ENCODE peak calls at places on chromosome X, in nine cellular contexts. Y is cardiac muscle cell; T is left ventricle myocardium inferior; V is effector memory CD4-positive, alpha-beta T cell; U is adrenal gland; S is PC-9; Z is esophagus squamous epithelium; Q is adipocyte; B is CD8-positive, alpha-beta T cell. C is an unnamed sample.

GRCh38 chrX:131812847-131813825 is 210.0 kb upstream of the STK26 start:
- DNase-seq in Y (no peak), U (peak; percentile 56), T (no peak), B (peak; percentile 69), Q (peak; percentile 37), Z (peak; percentile 26), S (no peak), V (peak; percentile 59), C (no peak)

GRCh38 chrX:124414281-124414680 is 67.9 kb downstream of the SH2D1A start:
- DNase-seq in Z (no peak), U (no peak), B (no peak), Q (no peak), S (no peak), V (no peak), Y (no peak), T (no peak), C (peak; percentile 82)

GRCh38 chrX:9141496-9141895 is 107.6 kb upstream of the FAM9B start:
- DNase-seq in B (no peak), T (no peak), Y (no peak), S (no peak), Q (no peak), Z (no peak), U (no peak), V (no peak), C (no peak)

GRCh38 chrX:10636337-10636736 is 16.0 kb upstream of the MID1 start:
- DNase-seq in Z (no peak), S (peak; percentile 47), T (no peak), V (no peak), B (no peak), U (peak; percentile 68), Q (peak; percentile 70), Y (peak; percentile 63), C (peak; percentile 75)

GRCh38 chrX:7115557-7115956 is 32.0 kb upstream of the STS start:
- DNase-seq in U (no peak), B (no peak), S (no peak), V (no peak), T (peak; percentile 41), Q (no peak), Z (no peak), Y (no peak), C (peak; percentile 77)

GRCh38 chrX:9466115-9466495 is 1.2 kb downstream of the TBL1X start:
- DNase-seq in U (peak; percentile 76), Q (peak; percentile 54), Z (peak; percentile 0), S (no peak), V (no peak), T (peak; percentile 42), B (peak; percentile 21), Y (peak; percentile 76), C (peak; percentile 71)

GRCh38 chrX:134601240-134601639 is 57.0 kb downstream of the PLAC1 start:
- DNase-seq in S (no peak), V (no peak), Q (peak; percentile 32), B (no peak), Y (no peak), T (no peak), Z (no peak), U (no peak), C (no peak)

GRCh38 chrX:64894454-64895038 is 81.7 kb downstream of the ZC4H2 start:
- DNase-seq in S (no peak), B (no peak), Z (no peak), V (no peak), Q (peak; percentile 10), U (peak; percentile 55), Y (peak; percentile 56), T (no peak), C (peak; percentile 83)

GRCh38 chrX:103614999-103615398 is 7.2 kb downstream of the TCEAL3 start:
- DNase-seq in B (no peak), U (no peak), S (peak; percentile 81), Y (no peak), V (no peak), T (no peak), Q (peak; percentile 45), Z (no peak), C (no peak)

GRCh38 chrX:68286076-68286475 is 147.2 kb downstream of the OPHN1 start:
- DNase-seq in T (no peak), Q (peak; percentile 50), B (no peak), Y (no peak), Z (no peak), U (no peak), S (no peak), V (no peak), C (no peak)

GRCh38 chrX:42755820-42756219 is 22.1 kb downstream of the PPP1R2C start:
- DNase-seq in V (no peak), S (peak; percentile 66), B (no peak), Z (no peak), U (peak; percentile 62), Q (peak; percentile 66), Y (no peak), T (peak; percentile 26), C (no peak)

GRCh38 chrX:26037367-26037766 is 100.8 kb upstream of the MAGEB18 start:
- DNase-seq in S (no peak), Z (no peak), B (no peak), Q (no peak), U (no peak), V (no peak), T (no peak), Y (no peak), C (no peak)

GRCh38 chrX:135185795-135186443 is 14.7 kb upstream of the CT55 start:
- DNase-seq in T (no peak), B (no peak), Z (no peak), S (peak; percentile 37), Q (peak; percentile 62), V (no peak), Y (peak; percentile 56), U (peak; percentile 75), C (peak; percentile 83)

GRCh38 chrX:110341189-110342035 is 17.2 kb upstream of the RTL9 start:
- DNase-seq in Q (peak; percentile 75), T (no peak), S (peak; percentile 66), Y (no peak), U (no peak), V (no peak), Z (no peak), B (no peak), C (no peak)

GRCh38 chrX:78029663-78030062 is 60.2 kb upstream of the PGAM4 start:
- DNase-seq in S (peak; percentile 35), V (no peak), Y (peak; percentile 10), B (no peak), Z (no peak), U (peak; percentile 63), T (peak; percentile 13), Q (peak; percentile 64), C (no peak)

GRCh38 chrX:64842492-64842891 is 133.8 kb downstream of the ZC4H2 start:
- DNase-seq in Q (no peak), U (no peak), Y (no peak), B (peak; percentile 20), Z (no peak), T (no peak), S (no peak), V (no peak), C (no peak)

GRCh38 chrX:69138512-69138911 is 26.7 kb downstream of the PJA1 start:
- DNase-seq in B (no peak), U (no peak), V (no peak), Z (no peak), Q (no peak), T (no peak), S (no peak), Y (no peak), C (no peak)

GRCh38 chrX:10507181-10507580 is 113.2 kb downstream of the MID1 start:
- DNase-seq in Y (no peak), Z (no peak), S (no peak), Q (no peak), V (no peak), B (no peak), T (no peak), U (no peak), C (peak; percentile 51)

GRCh38 chrX:139200793-139201192 is 329.7 kb upstream of the F9 start:
- DNase-seq in U (no peak), T (no peak), Y (no peak), B (no peak), Q (no peak), Z (no peak), S (no peak), V (no peak), C (no peak)

DNA sequence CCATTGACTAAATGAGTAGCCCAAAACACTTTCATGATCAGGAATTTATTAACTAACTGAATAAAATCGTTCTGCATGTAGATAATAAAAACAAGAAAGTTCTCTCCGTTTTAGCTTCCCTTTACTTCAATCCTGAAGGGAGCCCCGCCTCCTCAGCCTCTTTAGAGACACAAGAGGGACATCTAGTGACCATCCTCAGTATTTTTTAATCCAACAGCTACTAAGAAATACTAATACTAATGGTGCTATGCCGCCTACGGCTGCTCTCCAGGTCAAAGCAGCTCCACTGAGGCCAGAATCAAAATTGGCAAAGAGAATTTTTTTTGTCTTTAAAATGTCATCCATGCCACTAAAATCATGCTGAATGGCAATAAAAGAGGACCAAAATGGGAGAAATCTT is 3.2 kb upstream of the PCDH19 start:
- DNase-seq in Q (peak; percentile 73), Y (peak; percentile 84), T (no peak), V (no peak), U (peak; percentile 71), Z (no peak), S (peak; percentile 55), B (no peak), C (peak; percentile 70)
- H3K4me3 ChIP-seq in Q (no peak overlapping the region), Y (no peak overlapping the region), T (no peak overlapping the region), V (no peak overlapping the region), U (no peak overlapping the region), Z (no peak overlapping the region), S (no peak overlapping the region), B (no peak overlapping the region), C (no peak overlapping the region)

DNA sequence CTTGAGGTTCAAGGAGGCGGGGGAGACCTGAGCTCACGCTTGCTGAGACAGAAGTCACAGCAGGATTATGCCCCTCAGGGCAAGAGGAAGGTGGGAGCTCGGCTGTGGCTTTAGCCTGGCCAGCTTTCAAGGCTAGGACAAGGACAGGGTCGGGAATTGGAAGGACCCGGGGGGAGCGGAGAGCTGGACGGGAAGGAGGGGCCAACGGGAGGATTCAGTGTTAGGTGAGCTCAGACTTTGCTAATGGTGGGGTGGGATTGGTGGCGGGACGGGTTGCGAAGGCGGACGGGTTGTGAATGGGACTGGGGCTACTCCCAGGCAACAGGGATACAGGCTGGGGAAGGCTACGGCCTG is 219 bp downstream of the RIBC1 start:
- DNase-seq in U (no peak), Y (no peak), S (no peak), V (no peak), B (no peak), Z (no peak), Q (no peak), T (no peak), C (no peak)
- H3K4me3 ChIP-seq in U (no peak overlapping the region), Y (peak overlapping the region; percentile 46), S (peak overlapping the region; percentile 55), V (peak overlapping the region; percentile 61), B (peak overlapping the region; percentile 92), Z (peak overlapping the region; percentile 56), Q (peak overlapping the region; percentile 92), T (peak overlapping the region; percentile 76), C (peak overlapping the region; percentile 89)

GRCh38 chrX:20461576-20461975 is 194.9 kb upstream of the RPS6KA3 start:
- DNase-seq in T (no peak), Q (peak; percentile 49), Y (no peak), U (no peak), B (no peak), S (no peak), V (no peak), Z (no peak), C (peak; percentile 62)
- H3K4me3 ChIP-seq in T (no peak overlapping the region), Q (no peak overlapping the region), Y (no peak overlapping the region), U (no peak overlapping the region), B (no peak overlapping the region), S (no peak overlapping the region), V (no peak overlapping the region), Z (no peak overlapping the region), C (no peak overlapping the region)

DNA sequence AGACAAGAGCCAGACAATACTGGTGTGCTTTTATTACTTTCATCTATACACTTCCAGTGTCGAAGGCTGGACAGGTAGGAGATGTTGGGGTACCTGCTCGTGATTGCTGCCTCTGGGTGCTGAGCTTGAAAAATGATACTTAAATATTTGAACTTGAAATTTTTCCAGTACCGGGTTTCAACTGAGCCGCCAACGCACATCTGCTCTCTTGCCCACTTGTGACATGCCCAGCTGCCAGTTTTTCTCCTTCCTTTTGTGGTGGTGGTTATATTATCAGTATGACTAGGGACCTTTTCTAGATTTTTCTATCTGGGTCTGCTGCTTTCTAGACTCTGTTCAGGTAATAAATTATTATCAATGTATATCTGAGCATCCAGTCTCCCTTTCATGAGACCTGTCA is 3.4 kb downstream of the OGT start:
- DNase-seq in V (no peak), U (no peak), B (no peak), T (no peak), Y (no peak), Q (peak; percentile 35), S (no peak), Z (no peak), C (no peak)
- H3K4me3 ChIP-seq in V (peak overlapping the region; percentile 85), U (no peak overlapping the region), B (peak overlapping the region; percentile 48), T (peak overlapping the region; percentile 83), Y (no peak overlapping the region), Q (peak overlapping the region; percentile 97), S (peak overlapping the region; percentile 96), Z (no peak overlapping the region), C (no peak overlapping the region)

C was measured in SJCRH30.